ENCODE peak calls at places on chromosome 3, in six cellular contexts. One of them, this sample, is unnamed. For H3K4me1, the result is how much of the 10 kb centered on the place peaks cover.

GRCh38 chr3:9914011-9914410 is 2.9 kb upstream of the IL17RC start:
- DNase-seq in lung: no peak
- DNase-seq in neuronal stem cell: no peak
- DNase-seq in Panc1: no peak
- DNase-seq in uterus: no peak
- DNase-seq in HAP-1: no peak
- DNase-seq in this sample: no peak

GRCh38 chr3:76369170-76369569 is 583.8 kb upstream of the ZNF717 start:
- DNase-seq in Panc1: no peak
- DNase-seq in uterus: no peak
- DNase-seq in lung: no peak
- DNase-seq in neuronal stem cell: no peak
- DNase-seq in HAP-1: peak
- DNase-seq in this sample: no peak

GRCh38 chr3:186651678-186652215 is 11.5 kb downstream of the FETUB start:
- DNase-seq in HAP-1: no peak
- DNase-seq in lung: peak
- DNase-seq in neuronal stem cell: no peak
- DNase-seq in Panc1: no peak
- DNase-seq in uterus: no peak
- DNase-seq in this sample: no peak

GRCh38 chr3:188472331-188472730 is 318.4 kb downstream of the LPP start:
- DNase-seq in Panc1: no peak
- DNase-seq in uterus: no peak
- DNase-seq in HAP-1: no peak
- DNase-seq in neuronal stem cell: no peak
- DNase-seq in lung: no peak
- DNase-seq in this sample: no peak

GRCh38 chr3:21902956-21903355 is 151.9 kb upstream of the ZNF385D start:
- DNase-seq in lung: no peak
- DNase-seq in uterus: no peak
- DNase-seq in HAP-1: no peak
- DNase-seq in Panc1: no peak
- DNase-seq in neuronal stem cell: no peak
- DNase-seq in this sample: no peak

GRCh38 chr3:197811343-197811742 is 20.3 kb downstream of the LRCH3 start:
- DNase-seq in uterus: peak
- DNase-seq in neuronal stem cell: no peak
- DNase-seq in lung: no peak
- DNase-seq in HAP-1: no peak
- DNase-seq in Panc1: no peak
- DNase-seq in this sample: peak

GRCh38 chr3:24393316-24393715 is 101.3 kb downstream of the THRB start:
- DNase-seq in lung: no peak
- DNase-seq in uterus: no peak
- DNase-seq in HAP-1: no peak
- DNase-seq in Panc1: no peak
- DNase-seq in neuronal stem cell: no peak
- DNase-seq in this sample: no peak

GRCh38 chr3:78745847-78746246 is 1022.0 kb downstream of the ROBO1 start:
- DNase-seq in lung: no peak
- DNase-seq in neuronal stem cell: no peak
- DNase-seq in Panc1: no peak
- DNase-seq in uterus: no peak
- DNase-seq in HAP-1: no peak
- DNase-seq in this sample: no peak

GRCh38 chr3:78830466-78830865 is 937.3 kb downstream of the ROBO1 start:
- DNase-seq in neuronal stem cell: no peak
- DNase-seq in uterus: no peak
- DNase-seq in lung: no peak
- DNase-seq in Panc1: no peak
- DNase-seq in HAP-1: no peak
- DNase-seq in this sample: no peak

GRCh38 chr3:55416381-55416821 is 70.7 kb downstream of the WNT5A start:
- DNase-seq in HAP-1: peak
- DNase-seq in neuronal stem cell: no peak
- DNase-seq in uterus: no peak
- DNase-seq in lung: no peak
- DNase-seq in Panc1: no peak
- DNase-seq in this sample: no peak

GRCh38 chr3:119237299-119237698 is 3.4 kb downstream of the B4GALT4 start:
- DNase-seq in HAP-1: no peak
- DNase-seq in neuronal stem cell: no peak
- DNase-seq in lung: no peak
- DNase-seq in Panc1: no peak
- DNase-seq in uterus: no peak
- DNase-seq in this sample: no peak

GRCh38 chr3:14769531-14770325 is 49.0 kb upstream of the FGD5 start:
- DNase-seq in neuronal stem cell: no peak
- DNase-seq in HAP-1: no peak
- DNase-seq in lung: peak
- DNase-seq in Panc1: no peak
- DNase-seq in uterus: no peak
- DNase-seq in this sample: no peak

DNA sequence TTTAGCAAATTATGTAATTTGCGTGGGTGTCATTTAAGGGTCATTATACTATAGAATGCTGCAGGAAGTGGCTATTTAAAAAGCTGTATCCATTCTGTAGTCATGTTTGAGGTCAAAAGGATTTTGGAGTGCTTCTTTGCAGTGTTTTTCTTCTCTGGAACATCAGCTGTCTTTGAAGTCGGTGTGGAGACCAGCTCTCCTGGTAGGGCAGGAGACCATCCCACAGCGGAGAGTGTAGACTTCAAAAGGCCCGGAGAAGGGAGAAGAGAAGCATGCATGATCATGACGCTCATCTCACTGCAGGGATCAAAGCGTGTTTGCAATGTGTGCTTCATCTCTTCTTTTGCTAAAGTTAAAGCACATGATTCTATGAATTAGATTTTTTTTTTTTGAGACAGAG is 19.9 kb downstream of the PXK start:
- DNase-seq in lung: no peak
- DNase-seq in uterus: no peak
- DNase-seq in neuronal stem cell: no peak
- DNase-seq in Panc1: no peak
- DNase-seq in HAP-1: no peak
- DNase-seq in this sample: no peak
- H3K4me1 ChIP-seq in lung: under half
- H3K4me1 ChIP-seq in uterus: under half
- H3K4me1 ChIP-seq in neuronal stem cell: under half
- H3K4me1 ChIP-seq in Panc1: under half
- H3K4me1 ChIP-seq in HAP-1: under half
- H3K4me1 ChIP-seq in this sample: under half

DNA sequence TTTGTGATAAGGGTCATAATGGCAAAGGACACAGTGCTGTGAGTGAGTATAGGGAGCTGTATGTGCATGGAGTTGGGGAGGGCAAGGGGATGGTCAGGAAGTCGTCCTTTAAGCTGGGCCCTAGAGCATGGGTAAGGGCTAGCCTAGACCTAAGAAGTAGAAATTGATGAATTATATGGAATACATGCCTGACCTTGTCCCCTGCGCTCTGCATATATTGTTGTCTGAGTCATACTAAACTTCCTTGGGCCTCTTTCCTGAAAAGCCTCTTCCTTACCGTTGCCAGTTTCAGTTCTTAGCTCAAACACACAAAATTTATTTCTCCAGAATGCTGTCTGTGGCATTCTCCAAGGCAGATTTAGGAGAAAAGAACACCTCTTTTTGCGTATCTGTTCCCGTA is 4.6 kb downstream of the SNRK start:
- DNase-seq in Panc1: no peak
- DNase-seq in uterus: no peak
- DNase-seq in neuronal stem cell: no peak
- DNase-seq in lung: no peak
- DNase-seq in HAP-1: no peak
- DNase-seq in this sample: no peak
- H3K4me1 ChIP-seq in Panc1: under half
- H3K4me1 ChIP-seq in uterus: under half
- H3K4me1 ChIP-seq in neuronal stem cell: under half
- H3K4me1 ChIP-seq in lung: under half
- H3K4me1 ChIP-seq in HAP-1: under half
- H3K4me1 ChIP-seq in this sample: under half

GRCh38 chr3:50167782-50168317 is 12.7 kb downstream of the SEMA3F start:
- DNase-seq in neuronal stem cell: no peak
- DNase-seq in Panc1: no peak
- DNase-seq in lung: no peak
- DNase-seq in uterus: no peak
- DNase-seq in HAP-1: no peak
- DNase-seq in this sample: peak
- H3K4me1 ChIP-seq in neuronal stem cell: under half
- H3K4me1 ChIP-seq in Panc1: half or more
- H3K4me1 ChIP-seq in lung: half or more
- H3K4me1 ChIP-seq in uterus: under half
- H3K4me1 ChIP-seq in HAP-1: under half
- H3K4me1 ChIP-seq in this sample: under half

GRCh38 chr3:124297062-124297980 is 305.4 kb upstream of the ROPN1 start:
- DNase-seq in Panc1: no peak
- DNase-seq in uterus: no peak
- DNase-seq in neuronal stem cell: no peak
- DNase-seq in HAP-1: no peak
- DNase-seq in lung: no peak
- DNase-seq in this sample: no peak

GRCh38 chr3:124292329-124292728 is 300.4 kb upstream of the ROPN1 start:
- DNase-seq in lung: no peak
- DNase-seq in uterus: no peak
- DNase-seq in Panc1: no peak
- DNase-seq in neuronal stem cell: no peak
- DNase-seq in HAP-1: no peak
- DNase-seq in this sample: no peak

GRCh38 chr3:124298951-124299350 is 307.0 kb upstream of the ROPN1 start:
- DNase-seq in lung: no peak
- DNase-seq in neuronal stem cell: no peak
- DNase-seq in Panc1: no peak
- DNase-seq in uterus: no peak
- DNase-seq in HAP-1: no peak
- DNase-seq in this sample: peak

GRCh38 chr3:124296416-124296815 is 304.5 kb upstream of the ROPN1 start:
- DNase-seq in uterus: no peak
- DNase-seq in HAP-1: no peak
- DNase-seq in lung: no peak
- DNase-seq in neuronal stem cell: no peak
- DNase-seq in Panc1: no peak
- DNase-seq in this sample: no peak

GRCh38 chr3:124295358-124295757 is 303.4 kb upstream of the ROPN1 start:
- DNase-seq in neuronal stem cell: no peak
- DNase-seq in HAP-1: no peak
- DNase-seq in Panc1: no peak
- DNase-seq in uterus: no peak
- DNase-seq in lung: no peak
- DNase-seq in this sample: no peak
- H3K4me1 ChIP-seq in neuronal stem cell: under half
- H3K4me1 ChIP-seq in HAP-1: under half
- H3K4me1 ChIP-seq in Panc1: under half
- H3K4me1 ChIP-seq in uterus: under half
- H3K4me1 ChIP-seq in lung: under half
- H3K4me1 ChIP-seq in this sample: under half

GRCh38 chr3:127690106-127690505 is 17.4 kb downstream of the ABTB1 start:
- DNase-seq in lung: no peak
- DNase-seq in neuronal stem cell: no peak
- DNase-seq in HAP-1: no peak
- DNase-seq in Panc1: no peak
- DNase-seq in uterus: no peak
- DNase-seq in this sample: peak

GRCh38 chr3:127688022-127688415 is 15.3 kb downstream of the ABTB1 start:
- DNase-seq in Panc1: no peak
- DNase-seq in neuronal stem cell: no peak
- DNase-seq in lung: no peak
- DNase-seq in uterus: no peak
- DNase-seq in HAP-1: no peak
- DNase-seq in this sample: no peak

GRCh38 chr3:127689266-127689860 is 16.6 kb downstream of the ABTB1 start:
- DNase-seq in lung: no peak
- DNase-seq in Panc1: no peak
- DNase-seq in HAP-1: no peak
- DNase-seq in neuronal stem cell: no peak
- DNase-seq in uterus: peak
- DNase-seq in this sample: peak

GRCh38 chr3:127687228-127687737 is 14.5 kb downstream of the ABTB1 start:
- DNase-seq in uterus: no peak
- DNase-seq in lung: no peak
- DNase-seq in Panc1: no peak
- DNase-seq in HAP-1: no peak
- DNase-seq in neuronal stem cell: no peak
- DNase-seq in this sample: no peak

DNA sequence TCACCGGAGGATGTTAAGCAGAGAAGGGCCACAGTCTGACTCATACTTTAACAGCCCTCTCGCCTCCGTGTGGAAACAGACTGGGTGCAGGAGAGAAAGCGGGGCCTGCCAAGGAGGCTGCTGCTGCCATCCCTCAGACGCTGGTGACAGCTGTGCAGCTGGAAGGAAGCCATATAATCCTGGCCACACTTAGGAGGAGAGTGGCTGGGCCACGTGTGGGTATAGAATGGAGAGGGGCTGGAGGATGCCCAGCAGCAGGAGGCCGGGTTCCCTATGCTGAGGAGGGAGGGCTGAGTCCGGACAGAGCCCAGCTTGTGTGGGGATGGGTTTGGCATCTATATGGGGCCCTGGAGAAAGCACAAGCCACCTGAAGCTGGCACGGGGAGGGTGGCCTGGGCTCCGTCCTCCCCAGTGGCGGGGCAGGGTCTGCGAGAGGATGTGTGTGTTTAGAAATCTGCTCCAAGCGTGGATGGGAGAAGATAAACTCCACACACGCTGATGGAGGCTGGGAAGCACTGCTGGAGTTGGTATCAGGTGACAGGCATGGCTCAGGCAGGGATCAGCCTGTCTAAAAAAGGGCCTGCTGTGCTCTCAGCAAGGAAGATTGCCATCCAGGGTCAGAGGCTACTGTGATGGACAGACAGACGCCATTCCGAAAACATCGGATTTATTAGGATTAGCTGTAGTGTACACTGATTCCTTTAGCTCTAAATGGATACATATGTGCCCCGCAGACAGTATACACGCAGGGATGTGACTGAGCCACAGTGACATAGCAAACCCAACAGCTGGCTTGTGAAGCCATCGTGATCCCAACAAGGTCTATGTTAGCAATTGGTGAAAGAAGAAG is 15.9 kb downstream of the ABTB1 start:
- DNase-seq in uterus: peak
- DNase-seq in Panc1: no peak
- DNase-seq in HAP-1: no peak
- DNase-seq in neuronal stem cell: no peak
- DNase-seq in lung: no peak
- DNase-seq in this sample: peak
- H3K4me1 ChIP-seq in uterus: under half
- H3K4me1 ChIP-seq in Panc1: under half
- H3K4me1 ChIP-seq in HAP-1: under half
- H3K4me1 ChIP-seq in neuronal stem cell: under half
- H3K4me1 ChIP-seq in lung: under half
- H3K4me1 ChIP-seq in this sample: under half

DNA sequence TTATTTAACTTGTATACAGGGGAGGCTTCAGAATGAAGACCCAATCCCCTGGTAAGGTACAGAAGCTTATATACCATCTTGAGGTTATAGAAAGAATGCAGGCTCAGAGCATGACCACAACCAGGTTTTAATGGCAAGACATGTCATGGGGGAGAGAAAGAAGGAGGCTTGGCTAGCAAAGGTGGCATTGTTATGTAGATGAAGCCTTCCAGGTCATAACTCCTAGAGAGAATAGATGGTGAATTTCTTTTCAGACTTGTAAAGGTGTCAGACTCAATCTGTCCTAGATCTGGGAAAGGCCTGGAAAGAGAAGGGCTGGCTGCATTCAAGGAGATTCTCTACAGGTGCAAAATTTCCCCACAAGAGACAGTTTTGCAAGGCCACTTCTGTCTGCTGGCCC is 99.4 kb upstream of the CTDSPL start:
- DNase-seq in neuronal stem cell: no peak
- DNase-seq in Panc1: no peak
- DNase-seq in HAP-1: peak
- DNase-seq in lung: no peak
- DNase-seq in uterus: no peak
- DNase-seq in this sample: no peak
- H3K4me1 ChIP-seq in neuronal stem cell: under half
- H3K4me1 ChIP-seq in Panc1: under half
- H3K4me1 ChIP-seq in HAP-1: under half
- H3K4me1 ChIP-seq in lung: under half
- H3K4me1 ChIP-seq in uterus: under half
- H3K4me1 ChIP-seq in this sample: under half

This sample was measured in right cardiac atrium.